ENCODE peak calls at places on chromosomes 7 and 10, in eight cellular contexts. C is breast epithelium, N is prostate gland, I is adrenal gland, M is sigmoid colon, K is IMR-90, O is ovary, X is Peyer's patch. E is an unnamed sample.

GRCh38 chr7:25103766-25104165 is 21.3 kb downstream of the CYCS start:
- DNase-seq in M (no peak), O (no peak), X (no peak), N (no peak), C (no peak), I (no peak), K (no peak), E (no peak)

GRCh38 chr10:44774676-44775401 is 136.3 kb upstream of the TMEM72 start:
- DNase-seq in I (peak; percentile 35), O (no peak), M (no peak), K (peak; percentile 70), N (no peak), C (no peak), X (no peak), E (no peak)

GRCh38 chr7:148699772-148700629 is 1.3 kb downstream of the CUL1 start:
- DNase-seq in O (no peak), M (no peak), X (no peak), K (peak; percentile 39), C (no peak), I (no peak), N (no peak), E (no peak)

GRCh38 chr10:122206471-122207065 is 64.5 kb upstream of the BTBD16 start:
- DNase-seq in N (no peak), I (no peak), C (no peak), M (no peak), X (no peak), K (peak; percentile 26), O (no peak), E (no peak)

GRCh38 chr7:129784783-129785456 is 167.8 kb downstream of the UBE2H start:
- DNase-seq in O (no peak), M (no peak), X (peak; percentile 53), I (peak; percentile 42), N (no peak), K (no peak), C (no peak), E (no peak)

GRCh38 chr7:149843566-149843965 is 5.4 kb downstream of the ZNF862 start:
- DNase-seq in K (no peak), M (peak; percentile 33), X (no peak), C (peak; percentile 9), I (no peak), O (no peak), N (no peak), E (no peak)

GRCh38 chr10:69807696-69808095 is 6.0 kb downstream of the COL13A1 start:
- DNase-seq in C (no peak), M (no peak), K (peak; percentile 45), X (no peak), I (no peak), N (no peak), O (no peak), E (no peak)

GRCh38 chr7:2978403-2978802 is 65.3 kb downstream of the CARD11 start:
- DNase-seq in O (peak; percentile 34), I (peak; percentile 31), X (no peak), M (no peak), K (no peak), N (peak; percentile 72), C (no peak), E (peak; percentile 6)

GRCh38 chr10:101228682-101229274 is 485 bp downstream of the LBX1 start:
- DNase-seq in I (no peak), K (no peak), X (no peak), O (no peak), N (no peak), M (no peak), C (no peak), E (no peak)

GRCh38 chr10:6013413-6014192 is 36.3 kb upstream of the IL15RA start:
- DNase-seq in I (no peak), X (no peak), M (no peak), K (no peak), C (no peak), N (no peak), O (no peak), E (no peak)

GRCh38 chr10:75181073-75181472 is 29.5 kb upstream of the VDAC2 start:
- DNase-seq in I (no peak), C (no peak), O (no peak), M (no peak), K (peak; percentile 12), X (no peak), N (no peak), E (no peak)

GRCh38 chr7:33716581-33717477 is 188.5 kb upstream of the BMPER start:
- DNase-seq in C (no peak), N (no peak), O (no peak), M (no peak), X (no peak), K (peak; percentile 66), I (no peak), E (peak; percentile 60)

GRCh38 chr10:21030096-21030495 is 133.0 kb upstream of the NEBL start:
- DNase-seq in N (no peak), I (peak; percentile 19), X (no peak), O (no peak), C (no peak), K (no peak), M (no peak), E (no peak)

GRCh38 chr10:32142646-32143045 is 86.4 kb upstream of the KIF5B start:
- DNase-seq in M (no peak), O (no peak), C (no peak), K (peak; percentile 63), N (no peak), X (no peak), I (no peak), E (no peak)

GRCh38 chr10:99435986-99436633 is 5.7 kb upstream of the GOT1 start:
- DNase-seq in M (no peak), C (no peak), X (no peak), K (peak; percentile 59), O (no peak), N (peak; percentile 16), I (no peak), E (no peak)

GRCh38 chr7:69703099-69703498 is 104.8 kb downstream of the AUTS2 start:
- DNase-seq in N (no peak), X (no peak), C (no peak), M (no peak), O (no peak), I (no peak), K (no peak), E (no peak)

GRCh38 chr10:133109736-133110532 is 22.2 kb downstream of the ADGRA1 start:
- DNase-seq in M (no peak), C (no peak), N (no peak), X (no peak), I (no peak), K (no peak), O (no peak), E (no peak)

GRCh38 chr7:110839866-110840265 is 251.1 kb upstream of the LRRN3 start:
- DNase-seq in O (no peak), M (no peak), X (no peak), I (peak; percentile 17), K (peak; percentile 64), C (no peak), N (no peak), E (no peak)

GRCh38 chr10:80472234-80473095 is 18.4 kb downstream of the TSPAN14 start:
- DNase-seq in O (no peak), C (no peak), M (no peak), X (no peak), N (no peak), I (no peak), K (peak; percentile 85), E (no peak)

GRCh38 chr7:109964780-109965179 is 1126.1 kb upstream of the LRRN3 start:
- DNase-seq in N (no peak), O (no peak), M (no peak), X (no peak), I (no peak), K (peak; percentile 7), C (no peak), E (no peak)

GRCh38 chr10:89526396-89526795 is 9.0 kb downstream of the SLC16A12 start:
- DNase-seq in M (no peak), X (no peak), N (no peak), C (no peak), K (no peak), I (no peak), O (no peak), E (no peak)

GRCh38 chr10:100345570-100346330 is 1.3 kb upstream of the SCD start:
- DNase-seq in O (peak; percentile 55), K (peak; percentile 74), N (no peak), M (no peak), I (peak; percentile 76), X (no peak), C (no peak), E (no peak)

GRCh38 chr10:78560393-78560688 is 508.4 kb upstream of the ZMIZ1 start:
- DNase-seq in K (no peak), M (no peak), N (no peak), X (no peak), O (no peak), I (no peak), C (no peak), E (no peak)

GRCh38 chr7:131501930-131502685 is 54.3 kb downstream of the PODXL start:
- DNase-seq in C (no peak), K (no peak), M (no peak), N (no peak), O (no peak), I (no peak), X (no peak), E (no peak)
- TF ChIP-seq POLR2A in C (no peak), K (no peak), M (no peak), N (no peak), O (no peak), I (no peak), X (no peak), E (no peak)

DNA sequence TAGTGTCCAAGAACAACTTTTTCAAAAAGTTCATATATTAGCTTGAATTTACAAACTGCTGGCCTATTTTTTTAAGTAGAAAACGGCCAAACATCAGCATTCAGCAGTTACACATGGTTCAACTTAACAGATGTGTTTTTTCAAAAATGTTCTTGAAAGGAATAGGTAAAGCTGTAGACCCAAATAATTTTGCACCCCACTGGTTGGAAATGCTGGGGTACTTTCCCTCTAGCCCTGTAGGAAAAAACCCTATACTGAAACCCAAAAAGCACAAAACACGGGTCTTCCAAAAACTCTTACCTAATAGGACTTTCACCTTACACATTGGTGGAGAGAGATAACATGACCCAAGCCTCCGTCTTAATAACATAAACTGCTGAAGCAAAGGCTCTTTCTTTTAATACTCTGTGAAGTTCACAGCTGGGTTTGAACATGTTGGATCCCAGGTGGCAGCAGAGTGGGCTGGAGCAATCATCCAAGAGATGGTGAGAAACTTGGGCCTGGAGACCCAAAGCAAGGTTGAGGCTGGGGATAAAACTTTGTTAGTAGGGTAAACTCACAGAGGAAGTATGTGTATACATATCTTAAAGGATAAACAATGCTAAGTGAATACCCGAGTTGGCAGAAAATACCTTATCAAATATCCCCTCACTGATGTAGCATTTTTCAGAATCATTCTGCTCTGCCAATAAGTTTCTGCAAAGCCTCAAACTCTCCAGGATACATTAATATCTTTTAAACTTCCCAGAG is 629 bp upstream of the DNAJC9 start:
- DNase-seq in K (peak; percentile 33), I (no peak), C (no peak), N (no peak), O (no peak), X (no peak), M (no peak), E (no peak)
- H3K4me1 ChIP-seq in K (peaks cover 10% of the 10 kb centered on the region), I (peaks cover 19% of the 10 kb centered on the region), C (no peaks in the 10 kb centered on the region), N (peaks cover 14% of the 10 kb centered on the region), O (peaks cover 5% of the 10 kb centered on the region), X (no peaks in the 10 kb centered on the region), M (peaks cover 41% of the 10 kb centered on the region), E (peaks cover 19% of the 10 kb centered on the region)

GRCh38 chr7:155807805-155808550 is 4.3 kb downstream of the SHH start:
- DNase-seq in N (no peak), O (no peak), I (no peak), X (peak; percentile 81), K (no peak), C (no peak), M (no peak), E (no peak)
- TF ChIP-seq POLR2A in N (no peak), O (no peak), I (no peak), X (no peak), K (no peak), C (no peak), M (no peak), E (no peak)

GRCh38 chr7:112419543-112420130 is 30.6 kb upstream of the IFRD1 start:
- DNase-seq in N (no peak), X (no peak), M (no peak), O (no peak), C (no peak), K (no peak), I (no peak), E (no peak)
- H3K4me1 ChIP-seq in N (no peaks in the 10 kb centered on the region), X (no peaks in the 10 kb centered on the region), M (peaks cover 41% of the 10 kb centered on the region), O (peaks cover 4% of the 10 kb centered on the region), C (peaks cover 21% of the 10 kb centered on the region), K (peaks cover 8% of the 10 kb centered on the region), I (peaks cover 12% of the 10 kb centered on the region), E (peaks cover 4% of the 10 kb centered on the region)